ENCODE peak calls at places on chromosomes 12 and 14, in eight cellular contexts. V is mammary epithelial cell, Z is GM23338, Y is fibroblast of lung, L is H1, I is MM.1S, P is K562, F is PC-3. O is an unnamed sample.

GRCh38 chr12:5088586-5089264 is 45.0 kb downstream of the KCNA5 start:
- DNase-seq in V (no peak), Z (no peak), Y (peak; percentile 78), L (no peak), I (no peak), P (no peak), F (peak; percentile 34), O (no peak)

GRCh38 chr12:87816186-87816585 is 213.0 kb downstream of the C12orf50 start:
- DNase-seq in V (no peak), Z (no peak), Y (peak; percentile 80), L (no peak), I (no peak), P (no peak), F (no peak), O (no peak)

GRCh38 chr12:67519824-67520433 is 128.6 kb upstream of the DYRK2 start:
- DNase-seq in V (no peak), Z (peak; percentile 94), Y (no peak), L (peak; percentile 67), I (no peak), P (no peak), F (no peak), O (peak; percentile 73)

GRCh38 chr14:75906680-75907280 is 75.0 kb downstream of the TGFB3 start:
- DNase-seq in V (peak; percentile 33), Z (peak; percentile 87), Y (peak; percentile 45), L (peak; percentile 77), I (peak; percentile 48), P (peak; percentile 45), F (peak; percentile 72), O (peak; percentile 80)

GRCh38 chr12:2664721-2665577 is 129.8 kb upstream of the FKBP4 start:
- DNase-seq in V (no peak), Z (no peak), Y (no peak), L (no peak), I (no peak), P (no peak), F (no peak), O (no peak)

GRCh38 chr12:23950011-23950774 is 723 bp upstream of the SOX5 start:
- DNase-seq in V (peak; percentile 8), Z (peak; percentile 42), Y (peak; percentile 23), L (peak; percentile 45), I (no peak), P (peak; percentile 33), F (no peak), O (peak; percentile 52)

GRCh38 chr14:81855007-81855406 is 321.4 kb upstream of the SEL1L start:
- DNase-seq in V (no peak), Z (no peak), Y (no peak), L (no peak), I (no peak), P (no peak), F (no peak), O (no peak)

GRCh38 chr14:73262427-73263183 is 25.3 kb downstream of the PAPLN start:
- DNase-seq in V (no peak), Z (no peak), Y (no peak), L (no peak), I (no peak), P (no peak), F (no peak), O (no peak)

GRCh38 chr12:5160827-5161226 is 117.1 kb downstream of the KCNA5 start:
- DNase-seq in V (no peak), Z (no peak), Y (no peak), L (no peak), I (no peak), P (no peak), F (no peak), O (no peak)

GRCh38 chr14:92486881-92487280 is 26.7 kb upstream of the RIN3 start:
- DNase-seq in V (no peak), Z (no peak), Y (peak; percentile 61), L (peak; percentile 13), I (no peak), P (no peak), F (no peak), O (no peak)

GRCh38 chr12:89451876-89452275 is 72.7 kb downstream of the GALNT4 start:
- DNase-seq in V (peak; percentile 74), Z (peak; percentile 82), Y (peak; percentile 81), L (peak; percentile 50), I (no peak), P (no peak), F (no peak), O (peak; percentile 74)

GRCh38 chr12:123471374-123472068 is 13.6 kb downstream of the SNRNP35 start:
- DNase-seq in V (no peak), Z (no peak), Y (peak; percentile 75), L (no peak), I (no peak), P (no peak), F (no peak), O (no peak)

GRCh38 chr12:34302131-34302885 is 280.0 kb downstream of the ALG10 start:
- DNase-seq in V (no peak), Z (no peak), Y (no peak), L (no peak), I (no peak), P (no peak), F (no peak), O (no peak)

GRCh38 chr14:30854492-30854891 is 19.9 kb upstream of the COCH start:
- DNase-seq in V (no peak), Z (no peak), Y (no peak), L (no peak), I (no peak), P (no peak), F (peak; percentile 52), O (no peak)

GRCh38 chr14:22106700-22107697 is 433.4 kb upstream of the OR4E1 start:
- DNase-seq in V (peak; percentile 87), Z (no peak), Y (no peak), L (no peak), I (no peak), P (no peak), F (no peak), O (no peak)

GRCh38 chr12:27424631-27425230 is 21.8 kb upstream of the SMCO2 start:
- DNase-seq in V (peak; percentile 38), Z (peak; percentile 68), Y (peak; percentile 65), L (no peak), I (peak; percentile 20), P (peak; percentile 26), F (peak; percentile 66), O (peak; percentile 41)

GRCh38 chr12:27667540-27667939 is 28.7 kb upstream of the REP15 start:
- DNase-seq in V (peak; percentile 9), Z (no peak), Y (peak; percentile 88), L (no peak), I (peak; percentile 97), P (no peak), F (peak; percentile 16), O (no peak)

GRCh38 chr12:65152586-65152985 is 16.8 kb upstream of the LEMD3 start:
- DNase-seq in V (peak; percentile 27), Z (no peak), Y (peak; percentile 5), L (no peak), I (no peak), P (no peak), F (no peak), O (no peak)

GRCh38 chr14:84555493-84555892 is 974.5 kb upstream of the FLRT2 start:
- DNase-seq in V (no peak), Z (no peak), Y (no peak), L (no peak), I (no peak), P (no peak), F (no peak), O (no peak)

GRCh38 chr12:31118831-31119530 is 45.3 kb downstream of the DDX11 start:
- DNase-seq in V (no peak), Z (peak; percentile 92), Y (no peak), L (peak; percentile 72), I (no peak), P (peak; percentile 61), F (no peak), O (peak; percentile 87)
- TF ChIP-seq EZH2 in V (peak; percentile 84), Z (no peak), Y (peak; percentile 80), L (peak; percentile 0), I (no peak), P (no peak), F (no peak), O (peak; percentile 10)

GRCh38 chr14:55121146-55121545 is 7.9 kb upstream of the LGALS3 start:
- DNase-seq in V (no peak), Z (no peak), Y (no peak), L (no peak), I (no peak), P (no peak), F (no peak), O (no peak)
- H3K4me1 ChIP-seq in V (peaks cover 20% of the 10 kb centered on the region), Z (no peaks in the 10 kb centered on the region), Y (peaks cover 12% of the 10 kb centered on the region), L (no peaks in the 10 kb centered on the region), I (no peaks in the 10 kb centered on the region), P (peaks cover 31% of the 10 kb centered on the region), F (peaks cover 35% of the 10 kb centered on the region), O (peaks cover 19% of the 10 kb centered on the region)

GRCh38 chr12:62631531-62632520 is 165.2 kb downstream of the MON2 start:
- DNase-seq in V (peak; percentile 44), Z (peak; percentile 84), Y (peak; percentile 91), L (peak; percentile 84), I (no peak), P (no peak), F (no peak), O (peak; percentile 75)
- TF ChIP-seq CTCF in V (no peak), Z (peak; percentile 41), Y (no peak), L (peak; percentile 52), I (no peak), P (no peak), F (no peak), O (peak; percentile 48)

GRCh38 chr12:48978741-48979601 is 849 bp downstream of the WNT1 start:
- DNase-seq in V (no peak), Z (no peak), Y (no peak), L (no peak), I (no peak), P (no peak), F (no peak), O (peak; percentile 30)

GRCh38 chr12:48980389-48980952 is 2.3 kb downstream of the WNT1 start:
- DNase-seq in V (no peak), Z (peak; percentile 88), Y (no peak), L (peak; percentile 78), I (no peak), P (no peak), F (peak; percentile 16), O (peak; percentile 70)

GRCh38 chr12:48979602-48980388 is 1.7 kb downstream of the WNT1 start:
- DNase-seq in V (no peak), Z (peak; percentile 52), Y (no peak), L (no peak), I (no peak), P (no peak), F (no peak), O (peak; percentile 56)

GRCh38 chr12:48977290-48978281 is 536 bp upstream of the WNT1 start:
- DNase-seq in V (peak; percentile 35), Z (peak; percentile 82), Y (peak; percentile 59), L (peak; percentile 88), I (peak; percentile 65), P (peak; percentile 83), F (peak; percentile 47), O (peak; percentile 82)

GRCh38 chr12:48978291-48978740 is at the start of gene WNT1:
- DNase-seq in V (no peak), Z (no peak), Y (no peak), L (peak; percentile 70), I (no peak), P (no peak), F (no peak), O (peak; percentile 41)
- TF ChIP-seq EZH2 in V (no peak), Z (peak; percentile 78), Y (peak; percentile 100), L (peak; percentile 94), I (no peak), P (no peak), F (no peak), O (peak; percentile 93)

O was measured in neural progenitor cell.